ENCODE peak calls at places on chromosomes 12 and 14, in five cellular contexts. O is AG08395; U is HTR-8/SVneo; K is naive thymus-derived CD8-positive, alpha-beta T cell; N is SHP77. A is an unnamed sample.

GRCh38 chr14:51328089-51328941 is 88.3 kb downstream of the TMX1 start:
- DNase-seq in O (peak), U (no peak), K (no peak), N (peak), A (peak)

GRCh38 chr12:127761880-127762279 is 505.1 kb upstream of the TMEM132C start:
- DNase-seq in O (no peak), U (no peak), K (no peak), N (peak), A (no peak)

GRCh38 chr14:76908834-76909233 is 82.6 kb downstream of the LRRC74A start:
- DNase-seq in O (no peak), U (no peak), K (peak), N (no peak), A (no peak)

GRCh38 chr14:95290769-95291440 is 28.8 kb downstream of the CLMN start:
- DNase-seq in O (no peak), U (no peak), K (no peak), N (peak), A (no peak)

GRCh38 chr14:45811155-45811554 is 558.2 kb upstream of the MIS18BP1 start:
- DNase-seq in O (no peak), U (no peak), K (no peak), N (no peak), A (no peak)

GRCh38 chr12:51326762-51327439 is 2.9 kb upstream of the BIN2 start:
- DNase-seq in O (peak), U (no peak), K (no peak), N (no peak), A (no peak)

GRCh38 chr14:49594347-49595089 is 4.2 kb upstream of the LRR1 start:
- DNase-seq in O (no peak), U (no peak), K (no peak), N (no peak), A (peak)

GRCh38 chr14:34872822-34873590 is 2.2 kb downstream of the BAZ1A start:
- DNase-seq in O (peak), U (peak), K (no peak), N (peak), A (peak)

GRCh38 chr12:31749024-31749704 is 20.3 kb upstream of the AMN1 start:
- DNase-seq in O (peak), U (peak), K (no peak), N (peak), A (peak)

GRCh38 chr14:64768401-64769095 is 64.3 kb downstream of the PLEKHG3 start:
- DNase-seq in O (no peak), U (no peak), K (no peak), N (no peak), A (no peak)

GRCh38 chr12:124359671-124360581 is 65.0 kb downstream of the RFLNA start:
- DNase-seq in O (no peak), U (no peak), K (no peak), N (no peak), A (no peak)

GRCh38 chr12:31322651-31323248 is 3.2 kb downstream of the SINHCAF start:
- DNase-seq in O (no peak), U (no peak), K (no peak), N (peak), A (no peak)

A was measured in foreskin fibroblast.